ENCODE peak calls at places on chromosomes 2 and 18, in nine cellular contexts. B, Z, P, T, U, X, C, D and R are unnamed samples.

GRCh38 chr2:55992465-55992864 is 68.9 kb upstream of the EFEMP1 start:
- DNase-seq in B (no peak), Z (peak), P (no peak), T (no peak), U (no peak), X (no peak), C (no peak), D (peak), R (no peak)

GRCh38 chr2:112548980-112549379 is 6.7 kb downstream of the POLR1B start:
- DNase-seq in B (no peak), Z (no peak), P (no peak), T (no peak), U (no peak), X (no peak), C (no peak), D (no peak), R (no peak)

GRCh38 chr2:101974663-101975062 is 17.1 kb upstream of the IL1R2 start:
- DNase-seq in B (no peak), Z (no peak), P (no peak), T (no peak), U (no peak), X (no peak), C (no peak), D (no peak), R (no peak)

GRCh38 chr2:95022309-95023221 is 2.9 kb upstream of the MAL start:
- DNase-seq in B (peak), Z (peak), P (peak), T (peak), U (peak), X (peak), C (peak), D (peak), R (peak)

GRCh38 chr2:46942143-46942526 is 26.5 kb upstream of the MCFD2 start:
- DNase-seq in B (peak), Z (no peak), P (peak), T (no peak), U (peak), X (no peak), C (peak), D (peak), R (peak)

GRCh38 chr2:197965756-197966155 is 161.4 kb downstream of the PLCL1 start:
- DNase-seq in B (no peak), Z (no peak), P (no peak), T (no peak), U (no peak), X (no peak), C (no peak), D (no peak), R (no peak)

GRCh38 chr18:9643549-9643948 is 29.2 kb upstream of the PPP4R1 start:
- DNase-seq in B (no peak), Z (peak), P (no peak), T (no peak), U (no peak), X (no peak), C (no peak), D (peak), R (no peak)

GRCh38 chr18:3481696-3482210 is 31.8 kb downstream of the TGIF1 start:
- DNase-seq in B (no peak), Z (peak), P (no peak), T (no peak), U (no peak), X (peak), C (peak), D (peak), R (no peak)

GRCh38 chr2:239302808-239303557 is 97.8 kb downstream of the HDAC4 start:
- DNase-seq in B (peak), Z (no peak), P (no peak), T (no peak), U (peak), X (no peak), C (peak), D (no peak), R (no peak)

GRCh38 chr2:206442854-206443734 is at the start of gene ADAM23:
- DNase-seq in B (peak), Z (peak), P (peak), T (peak), U (no peak), X (peak), C (peak), D (peak), R (no peak)

GRCh38 chr2:6946722-6947121 is 29.5 kb downstream of the RNF144A start:
- DNase-seq in B (no peak), Z (peak), P (no peak), T (no peak), U (no peak), X (no peak), C (no peak), D (peak), R (no peak)

GRCh38 chr2:203800783-203801182 is 66.8 kb upstream of the CTLA4 start:
- DNase-seq in B (no peak), Z (no peak), P (no peak), T (no peak), U (no peak), X (no peak), C (no peak), D (no peak), R (no peak)

GRCh38 chr2:1769703-1770422 is 25.5 kb upstream of the PXDN start:
- DNase-seq in B (peak), Z (peak), P (peak), T (peak), U (no peak), X (peak), C (peak), D (peak), R (peak)